ENCODE peak calls at places on chromosomes 5 and 9, in five cellular contexts. R is H9, N is mesenchymal stem cell, Z is neuronal stem cell, U is H1. L is an unnamed sample.

GRCh38 chr5:113092683-113093082 is 116.1 kb downstream of the DCP2 start:
- DNase-seq in R (no peak), N (peak; percentile 40), Z (no peak), U (no peak), L (peak; percentile 36)

GRCh38 chr5:121962943-121963342 is 1.2 kb downstream of the SRFBP1 start:
- DNase-seq in R (no peak), N (peak; percentile 45), Z (no peak), U (no peak), L (no peak)

GRCh38 chr5:151924564-151925395 is at the start of gene GLRA1:
- DNase-seq in R (peak; percentile 74), N (peak; percentile 38), Z (peak; percentile 83), U (peak; percentile 41), L (peak; percentile 32)

GRCh38 chr5:180595046-180595379 is 3.7 kb upstream of the SCGB3A1 start:
- DNase-seq in R (no peak), N (no peak), Z (no peak), U (no peak), L (no peak)

GRCh38 chr5:172878585-172879433 is 44.8 kb downstream of the ERGIC1 start:
- DNase-seq in R (no peak), N (no peak), Z (no peak), U (no peak), L (no peak)

GRCh38 chr5:35138232-35138631 is 90.5 kb upstream of the AGXT2 start:
- DNase-seq in R (no peak), N (peak; percentile 58), Z (no peak), U (no peak), L (no peak)

GRCh38 chr5:65034782-65035181 is 266.1 kb downstream of the CWC27 start:
- DNase-seq in R (peak; percentile 60), N (no peak), Z (no peak), U (no peak), L (no peak)

GRCh38 chr9:98172604-98173003 is 19.8 kb downstream of the CORO2A start:
- DNase-seq in R (peak; percentile 53), N (no peak), Z (no peak), U (no peak), L (peak; percentile 27)

GRCh38 chr5:2180456-2180855 is 297.7 kb upstream of the IRX4 start:
- DNase-seq in R (no peak), N (no peak), Z (no peak), U (no peak), L (no peak)

GRCh38 chr9:127539259-127539981 is 72.7 kb upstream of the STXBP1 start:
- DNase-seq in R (no peak), N (peak; percentile 66), Z (no peak), U (no peak), L (peak; percentile 74)

GRCh38 chr9:70534058-70534457 is 119.6 kb upstream of the KLF9 start:
- DNase-seq in R (no peak), N (no peak), Z (no peak), U (no peak), L (no peak)

GRCh38 chr5:55220433-55221185 is 6.5 kb downstream of the MCIDAS start:
- DNase-seq in R (peak; percentile 82), N (peak; percentile 22), Z (no peak), U (no peak), L (peak; percentile 59)

GRCh38 chr5:78467744-78468357 is 107.4 kb downstream of the SCAMP1 start:
- DNase-seq in R (no peak), N (peak; percentile 52), Z (peak; percentile 6), U (no peak), L (no peak)

GRCh38 chr5:175517824-175518450 is 39.6 kb downstream of the SFXN1 start:
- DNase-seq in R (no peak), N (peak; percentile 79), Z (no peak), U (no peak), L (no peak)

GRCh38 chr9:98481676-98482075 is 226.2 kb upstream of the TBC1D2 start:
- DNase-seq in R (no peak), N (peak; percentile 11), Z (no peak), U (no peak), L (no peak)

GRCh38 chr9:8666060-8666459 is 866.5 kb upstream of the DMAC1 start:
- DNase-seq in R (no peak), N (no peak), Z (no peak), U (no peak), L (no peak)

GRCh38 chr5:62790348-62790747 is 211.7 kb downstream of the LRRC70 start:
- DNase-seq in R (no peak), N (no peak), Z (no peak), U (no peak), L (no peak)

GRCh38 chr9:94672811-94673487 is 33.6 kb upstream of the FBP1 start:
- DNase-seq in R (no peak), N (peak; percentile 59), Z (no peak), U (no peak), L (no peak)

GRCh38 chr9:75378036-75378435 is 289.7 kb downstream of the OSTF1 start:
- DNase-seq in R (no peak), N (no peak), Z (no peak), U (no peak), L (peak; percentile 73)

GRCh38 chr9:137370865-137371520 is 52.0 kb downstream of the EXD3 start:
- DNase-seq in R (peak; percentile 43), N (no peak), Z (peak; percentile 95), U (no peak), L (no peak)

DNA sequence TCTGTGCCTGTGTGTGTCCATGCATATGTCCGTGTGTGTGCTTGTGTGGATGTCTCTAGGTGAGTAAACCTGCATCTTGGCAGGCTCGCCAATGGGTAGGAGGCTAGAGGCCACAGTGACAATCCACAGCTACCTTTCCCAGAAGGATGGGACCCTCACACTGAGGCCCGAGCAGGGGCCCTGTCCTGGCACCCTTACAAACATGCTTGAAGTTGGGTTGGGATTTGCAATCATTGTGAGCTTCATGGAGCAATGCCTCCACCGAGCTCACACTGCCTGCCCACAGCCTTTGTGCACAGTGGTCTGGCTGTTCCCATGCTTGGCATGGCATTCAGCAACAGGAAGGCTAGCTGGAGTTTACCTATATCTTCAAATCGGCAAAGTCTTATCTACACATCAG is 311.1 kb upstream of the IRX1 start:
- DNase-seq in R (no peak), N (no peak), Z (no peak), U (no peak), L (no peak)
- H2AK5ac ChIP-seq in R (no peak overlapping the region), N (no peak overlapping the region), Z (no peak overlapping the region), U (no peak overlapping the region), L (no peak overlapping the region)

GRCh38 chr5:6843821-6844220 is 130.6 kb downstream of the TENT4A start:
- DNase-seq in R (no peak), N (no peak), Z (no peak), U (no peak), L (no peak)
- H2BK12ac ChIP-seq in R (no peak overlapping the region), N (no peak overlapping the region), Z (no peak overlapping the region), U (no peak overlapping the region), L (no peak overlapping the region)

GRCh38 chr5:159908201-159908940 is 7.9 kb upstream of the ADRA1B start:
- DNase-seq in R (no peak), N (no peak), Z (no peak), U (no peak), L (no peak)
- H2AK5ac ChIP-seq in R (no peak overlapping the region), N (no peak overlapping the region), Z (no peak overlapping the region), U (no peak overlapping the region), L (no peak overlapping the region)

DNA sequence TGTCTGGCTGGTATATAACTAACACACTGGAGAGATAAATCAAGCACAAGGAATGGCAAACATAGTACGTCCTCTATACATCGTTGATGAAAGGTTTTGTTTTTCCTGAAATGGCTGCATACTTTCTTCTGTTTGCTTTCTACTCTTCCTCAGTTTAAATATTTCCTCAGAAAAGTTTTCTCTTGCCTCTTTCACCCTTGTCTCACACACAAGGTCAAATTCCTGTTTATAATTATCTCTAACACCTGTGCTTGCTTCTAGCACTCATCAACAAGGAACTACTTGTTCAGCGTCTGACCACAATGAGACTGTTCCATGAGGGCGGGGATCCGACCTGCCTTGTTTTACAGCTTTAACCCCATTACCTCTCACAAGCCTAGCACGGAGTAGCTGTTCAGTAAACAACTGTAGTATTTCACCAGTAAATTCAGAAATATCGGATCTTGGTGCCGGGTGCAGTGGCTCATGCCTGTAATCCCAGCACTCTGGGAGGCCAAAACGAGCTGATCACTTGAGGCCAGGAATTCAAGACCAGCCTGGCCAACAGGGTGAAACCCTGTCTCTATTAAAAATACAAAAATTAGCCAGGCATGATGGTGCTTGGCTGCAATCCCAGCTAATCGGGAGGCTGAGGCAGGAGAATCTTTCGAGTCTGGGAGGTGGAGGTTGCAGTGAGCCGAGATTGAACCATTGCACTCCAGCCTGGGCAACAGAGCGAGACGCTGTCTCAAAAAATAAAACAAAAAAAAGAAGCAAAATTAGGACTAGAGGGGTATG is 37.0 kb downstream of the NR6A1 start:
- DNase-seq in R (no peak), N (no peak), Z (no peak), U (no peak), L (no peak)
- H2BK12ac ChIP-seq in R (no peak overlapping the region), N (no peak overlapping the region), Z (no peak overlapping the region), U (peak overlapping the region; percentile 10), L (no peak overlapping the region)

GRCh38 chr5:135269828-135270545 is 129.0 kb downstream of the MACROH2A1 start:
- DNase-seq in R (no peak), N (peak; percentile 93), Z (no peak), U (no peak), L (peak; percentile 50)
- H2AK5ac ChIP-seq in R (no peak overlapping the region), N (peak overlapping the region; percentile 9), Z (peak overlapping the region; percentile 8), U (no peak overlapping the region), L (peak overlapping the region; percentile 35)

GRCh38 chr5:57303985-57304384 is 130.1 kb downstream of the GPBP1 start:
- DNase-seq in R (peak; percentile 60), N (no peak), Z (no peak), U (no peak), L (no peak)

GRCh38 chr5:57302643-57303042 is 128.8 kb downstream of the GPBP1 start:
- DNase-seq in R (no peak), N (peak; percentile 93), Z (no peak), U (no peak), L (no peak)

GRCh38 chr5:57304931-57305330 is 131.1 kb downstream of the GPBP1 start:
- DNase-seq in R (no peak), N (no peak), Z (no peak), U (no peak), L (no peak)

GRCh38 chr5:57307516-57307915 is 133.7 kb downstream of the GPBP1 start:
- DNase-seq in R (no peak), N (no peak), Z (no peak), U (no peak), L (no peak)

DNA sequence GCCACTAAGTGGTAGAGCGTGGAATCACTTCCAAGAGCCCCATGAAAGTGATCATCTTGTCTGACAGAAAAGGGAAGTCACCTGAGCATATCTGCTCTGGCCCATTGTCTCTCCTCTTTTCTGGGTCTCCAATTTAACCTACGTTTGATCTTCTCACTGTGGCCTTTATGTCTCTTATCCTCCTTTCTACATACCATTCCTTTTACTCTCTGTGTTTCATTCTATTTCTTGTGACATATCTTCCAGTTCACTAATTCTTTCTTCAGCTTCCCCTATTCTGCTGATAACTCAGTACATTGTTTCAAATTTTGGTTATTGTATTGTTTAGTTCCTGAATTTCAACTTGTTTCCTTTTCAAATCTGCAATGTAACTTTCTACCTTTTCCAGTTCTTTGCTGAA is 132.5 kb downstream of the GPBP1 start:
- DNase-seq in R (no peak), N (no peak), Z (no peak), U (no peak), L (no peak)
- H2BK12ac ChIP-seq in R (no peak overlapping the region), N (no peak overlapping the region), Z (no peak overlapping the region), U (no peak overlapping the region), L (no peak overlapping the region)